ENCODE peak calls at places on chromosomes 13 and 19, in nine cellular contexts. U is brain microvascular endothelial cell, I is adrenal gland, T is thoracic aorta, E is heart left ventricle, N is transverse colon, X is cardiac muscle cell, C is fibroblast of lung, Y is nephron progenitor cell. G is an unnamed sample.

GRCh38 chr13:90510319-90510718 is 837.2 kb upstream of the MIR17HG start:
- DNase-seq in U (no peak), I (no peak), T (no peak), E (no peak), N (no peak), X (no peak), C (peak; percentile 14), Y (no peak), G (no peak)

GRCh38 chr19:9811139-9811538 is 7.7 kb downstream of the FBXL12 start:
- DNase-seq in U (no peak), I (no peak), T (no peak), E (peak; percentile 43), N (no peak), X (no peak), C (no peak), Y (no peak), G (no peak)

GRCh38 chr13:73816702-73817101 is 317.5 kb downstream of the KLF12 start:
- DNase-seq in U (no peak), I (no peak), T (no peak), E (no peak), N (no peak), X (no peak), C (no peak), Y (no peak), G (no peak)

GRCh38 chr13:43126420-43126819 is 103.0 kb downstream of the DNAJC15 start:
- DNase-seq in U (no peak), I (no peak), T (no peak), E (no peak), N (no peak), X (no peak), C (no peak), Y (no peak), G (no peak)

GRCh38 chr13:111044087-111044830 is 70.9 kb upstream of the ARHGEF7 start:
- DNase-seq in U (no peak), I (no peak), T (no peak), E (no peak), N (no peak), X (no peak), C (no peak), Y (no peak), G (no peak)

GRCh38 chr13:112110479-112110878 is 43.5 kb downstream of the SOX1 start:
- DNase-seq in U (no peak), I (no peak), T (no peak), E (no peak), N (no peak), X (no peak), C (no peak), Y (no peak), G (no peak)

GRCh38 chr13:30340367-30341184 is 33.2 kb upstream of the KATNAL1 start:
- DNase-seq in U (peak; percentile 74), I (peak; percentile 90), T (peak; percentile 38), E (peak; percentile 70), N (peak; percentile 45), X (peak; percentile 85), C (peak; percentile 87), Y (no peak), G (peak; percentile 43)

GRCh38 chr13:44758595-44759221 is 182.6 kb upstream of the TSC22D1 start:
- DNase-seq in U (peak; percentile 94), I (no peak), T (no peak), E (no peak), N (peak; percentile 20), X (peak; percentile 91), C (peak; percentile 98), Y (no peak), G (no peak)

GRCh38 chr13:50236898-50237318 is 221.7 kb downstream of the KCNRG start:
- DNase-seq in U (peak; percentile 48), I (no peak), T (no peak), E (no peak), N (no peak), X (peak; percentile 53), C (peak; percentile 80), Y (no peak), G (no peak)

GRCh38 chr13:113535381-113535781 is 44.9 kb upstream of the DCUN1D2 start:
- DNase-seq in U (no peak), I (no peak), T (no peak), E (no peak), N (peak; percentile 52), X (no peak), C (no peak), Y (no peak), G (no peak)

GRCh38 chr13:70191034-70191433 is 82.8 kb upstream of the KLHL1 start:
- DNase-seq in U (no peak), I (no peak), T (no peak), E (no peak), N (no peak), X (no peak), C (no peak), Y (no peak), G (no peak)

GRCh38 chr13:75931116-75931515 is 295.0 kb downstream of the LMO7 start:
- DNase-seq in U (no peak), I (no peak), T (no peak), E (no peak), N (no peak), X (no peak), C (peak; percentile 61), Y (no peak), G (no peak)

GRCh38 chr19:38701455-38702063 is 42.7 kb downstream of the CAPN12 start:
- DNase-seq in U (no peak), I (peak; percentile 78), T (no peak), E (no peak), N (peak; percentile 61), X (no peak), C (peak; percentile 45), Y (no peak), G (no peak)

GRCh38 chr13:52850396-52851152 is 2.1 kb upstream of the PCDH8 start:
- DNase-seq in U (no peak), I (peak; percentile 62), T (peak; percentile 13), E (peak; percentile 84), N (peak; percentile 73), X (peak; percentile 79), C (peak; percentile 36), Y (peak; percentile 93), G (no peak)
- TF ChIP-seq CTCF in U (peak; percentile 12), I (no peak), T (no peak), E (no peak), N (no peak), X (no peak), C (no peak), Y (peak; percentile 54), G (no peak)

GRCh38 chr19:16901491-16902175 is 12.8 kb downstream of the F2RL3 start:
- DNase-seq in U (no peak), I (no peak), T (no peak), E (peak; percentile 26), N (no peak), X (no peak), C (no peak), Y (no peak), G (no peak)

GRCh38 chr19:16897572-16898056 is 8.8 kb downstream of the F2RL3 start:
- DNase-seq in U (no peak), I (peak; percentile 55), T (no peak), E (no peak), N (peak; percentile 47), X (no peak), C (peak; percentile 27), Y (no peak), G (no peak)

GRCh38 chr19:16898306-16899015 is 9.7 kb downstream of the F2RL3 start:
- DNase-seq in U (no peak), I (no peak), T (no peak), E (peak; percentile 18), N (no peak), X (no peak), C (no peak), Y (no peak), G (no peak)

GRCh38 chr19:16896913-16897571 is 8.2 kb downstream of the F2RL3 start:
- DNase-seq in U (peak; percentile 91), I (peak; percentile 97), T (peak; percentile 95), E (peak; percentile 97), N (peak; percentile 95), X (peak; percentile 99), C (peak; percentile 91), Y (peak; percentile 98), G (peak; percentile 90)

GRCh38 chr19:16899566-16900075 is 10.8 kb downstream of the F2RL3 start:
- DNase-seq in U (peak; percentile 14), I (no peak), T (no peak), E (peak; percentile 77), N (peak; percentile 58), X (peak; percentile 45), C (no peak), Y (peak; percentile 44), G (no peak)
- TF ChIP-seq CTCF in U (peak; percentile 77), I (peak; percentile 54), T (no peak), E (peak; percentile 24), N (peak; percentile 43), X (peak; percentile 70), C (peak; percentile 40), Y (peak; percentile 37), G (no peak)

GRCh38 chr13:27379694-27380596 is 44.5 kb upstream of the GTF3A start:
- DNase-seq in U (peak; percentile 59), I (peak; percentile 31), T (no peak), E (no peak), N (peak; percentile 88), X (peak; percentile 62), C (peak; percentile 18), Y (peak; percentile 83), G (no peak)
- TF ChIP-seq CTCF in U (peak; percentile 76), I (peak; percentile 50), T (peak; percentile 28), E (peak; percentile 37), N (peak; percentile 70), X (peak; percentile 67), C (peak; percentile 51), Y (peak; percentile 80), G (no peak)

GRCh38 chr19:57279418-57280164 is 694 bp upstream of the ZNF460 start:
- DNase-seq in U (peak; percentile 95), I (peak; percentile 95), T (peak; percentile 84), E (peak; percentile 92), N (peak; percentile 91), X (peak; percentile 98), C (peak; percentile 99), Y (peak; percentile 74), G (peak; percentile 82)
- TF ChIP-seq CTCF in U (peak; percentile 49), I (peak; percentile 15), T (no peak), E (no peak), N (peak; percentile 7), X (peak; percentile 40), C (no peak), Y (no peak), G (no peak)